ENCODE peak calls at places on chromosomes 7 and 10, in seven cellular contexts. K is NCI-H1092, C is amniotic epithelial cell, Z is astrocyte of the spinal cord, G is M059J, B is T-cell, J is HEK293T. U is an unnamed sample.
A peak's percentile ranks its signal among the peaks of the same experiment; 100 is the strongest.

GRCh38 chr10:31075434-31075833 is 43.8 kb upstream of the ZNF438 start:
- DNase-seq in Z (peak; percentile 94), K (no peak), B (no peak), G (peak; percentile 49), J (no peak), C (peak; percentile 81), U (peak; percentile 87)

GRCh38 chr10:28928484-28928883 is 251.2 kb downstream of the BAMBI start:
- DNase-seq in K (no peak), C (peak; percentile 12), G (no peak), B (no peak), Z (no peak), J (no peak), U (peak; percentile 72)

GRCh38 chr7:45657136-45657889 is 83.1 kb downstream of the ADCY1 start:
- DNase-seq in K (no peak), B (no peak), Z (no peak), G (no peak), C (no peak), J (no peak), U (no peak)

GRCh38 chr10:109773818-109774440 is 149.4 kb downstream of the XPNPEP1 start:
- DNase-seq in J (peak; percentile 32), B (no peak), G (peak; percentile 26), C (peak; percentile 45), Z (peak; percentile 42), K (no peak), U (peak; percentile 16)

GRCh38 chr10:15704581-15704968 is 15.1 kb downstream of the ITGA8 start:
- DNase-seq in K (no peak), Z (peak; percentile 74), C (no peak), G (peak; percentile 35), J (peak; percentile 30), B (no peak), U (no peak)

GRCh38 chr10:125479059-125479458 is 203.9 kb downstream of the TEX36 start:
- DNase-seq in K (no peak), B (no peak), Z (peak; percentile 27), J (no peak), G (peak; percentile 44), C (peak; percentile 7), U (peak; percentile 76)

GRCh38 chr7:19964198-19964597 is 190.8 kb upstream of the TMEM196 start:
- DNase-seq in B (no peak), K (no peak), G (peak; percentile 68), J (no peak), Z (peak; percentile 41), C (peak; percentile 55), U (peak; percentile 26)

GRCh38 chr10:88582806-88583583 is at the start of gene RNLS:
- DNase-seq in Z (peak; percentile 62), J (no peak), C (peak; percentile 55), B (peak; percentile 46), G (peak; percentile 70), K (peak; percentile 3), U (peak; percentile 68)

GRCh38 chr7:21076054-21076453 is 289.4 kb upstream of the SP8 start:
- DNase-seq in C (no peak), G (no peak), B (no peak), Z (no peak), J (peak; percentile 38), K (peak; percentile 65), U (no peak)